ENCODE peak calls at places on chromosomes 2 and 18, in four cellular contexts. Z, U, Y and R are unnamed samples.
A peak's percentile ranks its signal among the peaks of the same experiment; 100 is the strongest.

GRCh38 chr2:134436706-134437105 is 182.8 kb downstream of the MGAT5 start:
- DNase-seq in Z (no peak), Y (no peak), U (no peak), R (no peak)

GRCh38 chr2:126720647-126721046 is 64.7 kb downstream of the GYPC start:
- DNase-seq in Y (no peak), U (no peak), Z (no peak), R (no peak)

GRCh38 chr2:117068371-117068770 is 746.1 kb upstream of the DDX18 start:
- DNase-seq in Z (no peak), Y (no peak), U (no peak), R (no peak)

GRCh38 chr2:233011268-233012190 is 1.5 kb downstream of the NGEF start:
- DNase-seq in Z (no peak), U (no peak), Y (no peak), R (no peak)

GRCh38 chr2:183283176-183283575 is 158.9 kb downstream of the NUP35 start:
- DNase-seq in Z (no peak), Y (no peak), U (no peak), R (no peak)

GRCh38 chr18:27605107-27605834 is 420.2 kb upstream of the CHST9 start:
- DNase-seq in U (peak; percentile 36), Y (peak; percentile 4), Z (peak; percentile 26), R (no peak)

GRCh38 chr18:50401888-50402287 is 27.0 kb downstream of the SKA1 start:
- DNase-seq in Y (no peak), U (no peak), Z (no peak), R (peak; percentile 29)

GRCh38 chr18:77071711-77072292 is 60.8 kb downstream of the MBP start:
- DNase-seq in Z (no peak), U (peak; percentile 96), Y (peak; percentile 60), R (no peak)

GRCh38 chr2:158726906-158727592 is 68.1 kb upstream of the DAPL1 start:
- DNase-seq in Y (no peak), Z (no peak), U (no peak), R (no peak)

GRCh38 chr18:62953663-62954062 is 238.3 kb downstream of the PHLPP1 start:
- DNase-seq in Y (no peak), U (no peak), Z (no peak), R (no peak)

GRCh38 chr2:135585586-135585985 is 54.3 kb downstream of the R3HDM1 start:
- DNase-seq in Z (no peak), Y (no peak), U (no peak), R (no peak)

GRCh38 chr18:32922951-32923430 is 150.2 kb upstream of the KLHL14 start:
- DNase-seq in Y (no peak), U (no peak), Z (no peak), R (no peak)

GRCh38 chr2:232322560-232323327 is 55.8 kb upstream of the ALPP start:
- DNase-seq in U (no peak), Z (no peak), Y (no peak), R (no peak)

GRCh38 chr2:226136739-226137138 is 662.9 kb downstream of the IRS1 start:
- DNase-seq in Z (no peak), U (no peak), Y (no peak), R (no peak)

GRCh38 chr2:23662466-23662865 is 264.5 kb downstream of the ATAD2B start:
- DNase-seq in Z (no peak), U (no peak), Y (no peak), R (no peak)

GRCh38 chr18:79962835-79963657 is 1.4 kb upstream of the HSBP1L1 start:
- DNase-seq in Y (no peak), Z (no peak), U (no peak), R (no peak)

GRCh38 chr18:79965119-79965902 is 868 bp downstream of the HSBP1L1 start:
- DNase-seq in Y (no peak), U (peak; percentile 55), Z (no peak), R (no peak)

GRCh38 chr18:79963658-79964329 is 649 bp upstream of the HSBP1L1 start:
- DNase-seq in Z (no peak), Y (no peak), U (no peak), R (no peak)

GRCh38 chr18:79962311-79962710 is 2.1 kb upstream of the HSBP1L1 start:
- DNase-seq in Y (no peak), Z (no peak), U (no peak), R (no peak)

GRCh38 chr18:79964330-79965118 is at the start of gene HSBP1L1:
- DNase-seq in Y (no peak), Z (no peak), U (no peak), R (peak; percentile 74)
- TF ChIP-seq CTCF in Y (no peak), Z (peak; percentile 71), U (peak; percentile 16), R (peak; percentile 50)

DNA sequence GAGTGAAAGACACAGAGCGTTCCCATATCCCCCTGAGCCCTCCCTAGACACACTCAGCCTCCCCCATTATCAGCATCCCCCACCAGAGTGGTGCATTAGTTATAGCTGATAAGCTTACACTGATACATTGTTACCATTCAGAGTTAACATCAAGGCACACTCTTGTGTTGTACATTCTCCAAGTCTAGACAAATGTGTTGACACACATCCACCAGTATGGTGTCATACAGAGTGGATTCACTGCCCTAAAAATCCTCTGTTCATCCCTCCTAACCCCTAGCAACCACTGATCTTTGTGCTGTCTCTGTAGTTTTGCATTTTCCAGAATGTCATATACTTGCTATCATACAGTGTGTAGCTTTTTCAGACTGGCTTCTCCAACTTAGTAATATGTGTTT is 78.0 kb upstream of the RPL31 start:
- DNase-seq in Z (no peak), Y (no peak), U (no peak), R (no peak)
- H3K4me3 ChIP-seq in Z (peak overlapping the region; percentile 26), Y (no peak overlapping the region), U (no peak overlapping the region), R (peak overlapping the region; percentile 37)

GRCh38 chr2:36330456-36331395 is 24.9 kb upstream of the CRIM1 start:
- DNase-seq in Y (no peak), Z (no peak), U (no peak), R (no peak)

GRCh38 chr2:36329746-36330145 is 25.8 kb upstream of the CRIM1 start:
- DNase-seq in Y (peak; percentile 63), U (peak; percentile 37), Z (no peak), R (no peak)

GRCh38 chr2:36335597-36335996 is 20.0 kb upstream of the CRIM1 start:
- DNase-seq in Y (no peak), U (no peak), Z (no peak), R (no peak)

GRCh38 chr2:36336321-36336720 is 19.3 kb upstream of the CRIM1 start:
- DNase-seq in Z (no peak), U (no peak), Y (no peak), R (no peak)

DNA sequence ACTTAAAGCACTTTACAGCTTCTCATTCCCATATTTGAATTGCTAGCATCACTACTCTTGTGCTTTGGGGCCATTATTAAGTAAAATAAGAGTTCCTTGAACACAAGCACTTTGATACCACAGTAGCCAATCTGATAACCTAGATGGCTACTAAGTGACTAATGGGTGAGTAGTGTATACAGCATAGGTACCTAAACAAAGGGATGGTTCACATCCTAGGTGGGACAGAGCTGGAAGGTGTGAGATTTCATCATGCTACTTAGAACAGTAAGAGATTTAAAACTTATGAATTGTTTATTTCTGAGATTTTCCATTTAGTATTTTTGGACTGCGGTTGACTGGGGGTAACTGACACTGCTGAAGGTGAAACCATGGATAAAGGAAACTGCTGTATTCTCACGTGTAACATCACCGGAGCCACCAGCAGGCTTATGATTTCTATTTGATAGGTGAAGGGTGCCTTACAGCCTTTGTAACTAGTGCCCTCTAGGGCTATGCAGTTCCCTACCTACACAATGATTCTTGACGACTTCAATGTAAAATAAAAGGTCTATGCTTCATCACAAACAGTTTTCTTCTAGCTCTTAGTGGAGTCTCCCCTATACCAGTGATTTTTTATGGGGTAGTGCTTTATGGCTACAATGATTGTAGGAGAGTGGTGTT is 22.1 kb upstream of the CRIM1 start:
- DNase-seq in Y (no peak), Z (no peak), U (no peak), R (no peak)
- TF ChIP-seq CTCF in Y (no peak), Z (no peak), U (no peak), R (no peak)

DNA sequence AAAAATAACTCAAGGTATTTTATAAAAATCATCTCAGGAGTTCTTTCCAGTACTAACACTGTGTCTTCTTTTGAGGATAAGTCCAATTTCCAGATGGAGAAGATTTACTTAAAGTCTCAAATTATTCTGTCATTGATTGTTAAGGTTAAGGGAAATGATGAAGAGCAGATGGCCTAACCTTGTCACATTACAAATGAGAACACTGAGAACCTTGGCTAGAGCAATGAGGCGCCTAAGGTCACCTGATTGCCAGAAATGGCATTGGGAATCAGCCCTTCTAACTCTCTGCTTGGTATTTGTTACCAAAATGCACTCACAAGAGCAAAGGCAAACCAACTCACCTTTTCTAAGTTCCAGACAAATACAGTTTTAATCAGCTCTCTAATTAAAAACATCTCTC is 835.1 kb downstream of the RNF144A start:
- DNase-seq in Z (no peak), U (no peak), Y (no peak), R (no peak)
- H3K4me3 ChIP-seq in Z (no peak overlapping the region), U (no peak overlapping the region), Y (no peak overlapping the region), R (no peak overlapping the region)

DNA sequence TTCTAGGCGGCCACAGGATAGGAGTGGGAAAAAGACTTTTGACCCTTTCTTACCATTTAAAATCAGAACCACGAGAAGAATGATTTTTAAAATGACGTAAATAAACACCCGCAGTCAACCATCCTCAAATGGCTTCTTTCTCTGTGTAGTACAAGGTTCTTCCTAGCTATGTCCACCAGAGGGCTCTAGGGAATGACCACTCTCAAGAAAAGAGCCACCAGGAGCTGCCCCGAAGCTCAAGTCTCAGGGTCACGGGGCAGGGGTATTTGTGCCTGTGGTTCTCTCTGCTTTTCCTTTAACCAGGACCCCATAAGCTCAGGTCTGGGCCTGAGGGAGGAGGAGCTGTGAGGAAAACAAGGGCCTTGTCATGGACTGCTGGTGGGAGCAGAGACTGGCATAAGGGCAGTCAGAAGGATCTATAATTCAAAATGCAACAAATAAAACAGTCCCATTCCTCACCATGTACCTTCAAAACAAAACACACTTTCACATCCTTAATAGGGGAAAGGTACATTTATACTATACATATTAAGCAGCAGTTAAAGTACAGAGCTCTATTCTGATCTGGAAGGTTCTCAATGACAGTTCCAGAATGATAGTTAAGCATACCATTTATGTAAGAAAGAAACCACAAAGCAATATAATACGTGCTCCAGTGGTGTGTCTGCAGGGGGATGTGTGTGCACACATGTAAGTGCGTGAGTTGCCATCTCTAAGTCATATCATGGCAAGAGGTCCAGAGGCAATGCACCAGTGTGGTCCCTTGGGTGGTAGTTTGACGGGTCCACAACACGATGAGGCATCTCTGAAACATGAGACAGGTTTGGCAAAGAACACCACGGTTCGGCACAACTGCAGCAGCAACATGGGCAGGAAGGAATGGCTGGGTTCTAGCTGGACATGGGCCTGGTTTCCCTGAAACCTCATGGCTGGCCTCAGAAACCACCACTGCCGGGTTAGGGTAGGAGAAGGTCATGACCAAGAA is 18.6 kb downstream of the LYPD1 start:
- DNase-seq in Z (no peak), U (no peak), Y (no peak), R (no peak)
- TF ChIP-seq CTCF in Z (peak; percentile 51), U (peak; percentile 69), Y (peak; percentile 67), R (peak; percentile 50)

DNA sequence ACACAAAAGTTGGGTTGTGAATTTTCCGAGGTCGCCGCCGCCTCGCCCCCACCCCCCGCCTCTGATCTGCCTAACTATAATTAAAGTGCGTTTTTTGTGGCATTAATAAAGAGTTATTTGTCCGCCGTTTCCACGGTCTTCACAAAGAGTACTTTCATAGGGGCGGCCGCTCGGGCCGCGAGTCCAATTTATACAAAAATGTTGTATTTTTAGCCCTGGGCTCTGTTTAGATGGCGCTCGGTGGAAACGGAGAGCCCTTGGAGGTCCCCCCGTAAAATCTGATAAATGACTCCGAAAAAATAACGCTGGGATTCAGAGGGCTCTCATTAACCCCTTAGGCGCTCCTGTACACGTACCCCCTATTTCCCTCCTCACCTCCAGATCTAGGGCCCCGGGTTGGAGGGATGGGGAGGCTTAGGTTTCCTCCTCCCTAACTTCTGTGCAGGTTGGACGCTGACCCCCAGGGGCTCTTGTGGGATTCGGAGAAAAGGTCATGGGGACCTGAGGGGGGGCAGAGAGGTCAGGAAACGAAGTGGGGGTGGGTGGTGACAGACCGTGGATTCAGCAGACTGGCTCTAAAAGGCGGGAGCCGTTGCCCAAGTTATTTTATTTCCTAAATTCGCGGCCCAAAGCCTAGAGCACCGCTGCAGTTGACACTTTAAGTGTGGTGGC is 1.9 kb downstream of the CYP26B1 start:
- DNase-seq in U (no peak), Y (no peak), Z (peak; percentile 10), R (no peak)
- H3K4me3 ChIP-seq in U (no peak overlapping the region), Y (peak overlapping the region; percentile 6), Z (peak overlapping the region; percentile 45), R (peak overlapping the region; percentile 55)

GRCh38 chr2:68292108-68292710 is 27.5 kb downstream of the CNRIP1 start:
- DNase-seq in U (no peak), Y (no peak), Z (no peak), R (no peak)
- TF ChIP-seq CTCF in U (peak; percentile 81), Y (peak; percentile 70), Z (peak; percentile 36), R (peak; percentile 41)